ENCODE peak calls at places on chromosomes 4 and X, in six cellular contexts. K, S, P, W, J and T are unnamed samples.

GRCh38 chr4:81606796-81607550 is 135.3 kb upstream of the RASGEF1B start:
- DNase-seq in K (peak), S (no peak), P (no peak), W (no peak), J (no peak), T (peak)

GRCh38 chrX:41333744-41333993 is 293 bp upstream of the DDX3X start:
- DNase-seq in K (peak), S (peak), P (no peak), W (peak), J (no peak), T (no peak)

GRCh38 chrX:39874202-39874816 is 223.4 kb downstream of the BCOR start:
- DNase-seq in K (no peak), S (no peak), P (no peak), W (no peak), J (no peak), T (no peak)

GRCh38 chrX:74450803-74451449 is 29.6 kb downstream of the SLC16A2 start:
- DNase-seq in K (peak), S (peak), P (no peak), W (peak), J (no peak), T (peak)

GRCh38 chrX:50827996-50828395 is 14.0 kb upstream of the SHROOM4 start:
- DNase-seq in K (peak), S (no peak), P (no peak), W (no peak), J (no peak), T (no peak)

GRCh38 chr4:166501941-166502382 is 628.9 kb downstream of the TLL1 start:
- DNase-seq in K (no peak), S (no peak), P (no peak), W (no peak), J (peak), T (no peak)

GRCh38 chr4:25425361-25425760 is 48.3 kb downstream of the ANAPC4 start:
- DNase-seq in K (no peak), S (no peak), P (no peak), W (no peak), J (no peak), T (no peak)

GRCh38 chrX:13101439-13102139 is 57.2 kb upstream of the FAM9C start:
- DNase-seq in K (peak), S (peak), P (peak), W (no peak), J (no peak), T (peak)

GRCh38 chrX:1667566-1667965 is 52.7 kb downstream of the ASMT start:
- DNase-seq in K (no peak), S (no peak), P (no peak), W (no peak), J (no peak), T (no peak)

GRCh38 chr4:112847045-112847444 is 202.4 kb upstream of the ANK2 start:
- DNase-seq in K (no peak), S (no peak), P (no peak), W (no peak), J (no peak), T (no peak)

GRCh38 chr4:2436301-2436700 is 17.5 kb downstream of the CFAP99 start:
- DNase-seq in K (no peak), S (no peak), P (no peak), W (no peak), J (no peak), T (no peak)
- TF ChIP-seq CTCF in K (peak), S (peak), P (no peak), W (no peak), J (peak), T (no peak)

GRCh38 chr4:54433686-54434085 is 204.6 kb downstream of the PDGFRA start:
- DNase-seq in K (peak), S (no peak), P (no peak), W (no peak), J (no peak), T (no peak)
- TF ChIP-seq CTCF in K (peak), S (peak), P (no peak), W (no peak), J (peak), T (peak)

DNA sequence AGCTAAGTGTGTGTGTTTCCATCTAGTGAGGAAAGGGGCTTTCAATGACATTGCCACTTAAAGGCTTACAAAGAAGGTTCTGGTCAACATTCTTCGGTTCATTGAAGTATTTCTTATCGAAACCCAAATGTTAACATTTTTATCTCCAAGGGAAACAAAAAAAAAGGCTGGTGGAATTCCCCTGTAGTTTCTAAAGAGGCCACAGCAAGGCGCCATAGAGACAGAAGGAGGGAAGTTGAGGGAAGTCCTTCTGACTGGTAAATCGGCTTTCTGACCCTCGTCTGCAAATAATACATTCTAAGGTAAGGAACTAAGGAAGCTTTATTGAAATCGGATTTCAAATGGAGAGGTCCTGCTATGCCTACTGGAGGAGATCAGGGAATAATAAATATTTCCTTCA is 1.7 kb upstream of the ZFP42 start:
- DNase-seq in K (no peak), S (no peak), P (no peak), W (no peak), J (no peak), T (no peak)
- TF ChIP-seq CTCF in K (peak), S (peak), P (no peak), W (no peak), J (peak), T (no peak)

DNA sequence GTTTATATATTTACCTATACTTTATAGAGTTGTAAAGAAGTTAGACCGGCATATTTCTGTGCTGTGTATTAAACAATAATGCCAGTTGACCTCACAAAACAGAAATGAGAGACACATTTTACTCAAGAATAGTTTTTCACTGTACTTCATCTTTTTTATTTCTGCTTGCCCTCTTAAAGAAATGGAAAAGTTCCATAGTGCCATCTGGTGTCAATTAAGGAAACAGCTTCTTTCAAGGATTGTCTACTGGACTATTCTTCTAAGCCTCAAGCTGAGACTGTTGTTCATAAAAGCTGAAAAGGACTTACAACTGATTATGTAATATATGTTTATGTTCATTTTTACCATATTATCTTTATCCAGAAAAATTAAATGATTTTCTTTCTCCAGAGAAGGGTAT is 1523.8 kb downstream of the ARAP2 start:
- DNase-seq in K (peak), S (no peak), P (no peak), W (no peak), J (no peak), T (no peak)
- TF ChIP-seq CTCF in K (peak), S (peak), P (no peak), W (no peak), J (peak), T (no peak)

DNA sequence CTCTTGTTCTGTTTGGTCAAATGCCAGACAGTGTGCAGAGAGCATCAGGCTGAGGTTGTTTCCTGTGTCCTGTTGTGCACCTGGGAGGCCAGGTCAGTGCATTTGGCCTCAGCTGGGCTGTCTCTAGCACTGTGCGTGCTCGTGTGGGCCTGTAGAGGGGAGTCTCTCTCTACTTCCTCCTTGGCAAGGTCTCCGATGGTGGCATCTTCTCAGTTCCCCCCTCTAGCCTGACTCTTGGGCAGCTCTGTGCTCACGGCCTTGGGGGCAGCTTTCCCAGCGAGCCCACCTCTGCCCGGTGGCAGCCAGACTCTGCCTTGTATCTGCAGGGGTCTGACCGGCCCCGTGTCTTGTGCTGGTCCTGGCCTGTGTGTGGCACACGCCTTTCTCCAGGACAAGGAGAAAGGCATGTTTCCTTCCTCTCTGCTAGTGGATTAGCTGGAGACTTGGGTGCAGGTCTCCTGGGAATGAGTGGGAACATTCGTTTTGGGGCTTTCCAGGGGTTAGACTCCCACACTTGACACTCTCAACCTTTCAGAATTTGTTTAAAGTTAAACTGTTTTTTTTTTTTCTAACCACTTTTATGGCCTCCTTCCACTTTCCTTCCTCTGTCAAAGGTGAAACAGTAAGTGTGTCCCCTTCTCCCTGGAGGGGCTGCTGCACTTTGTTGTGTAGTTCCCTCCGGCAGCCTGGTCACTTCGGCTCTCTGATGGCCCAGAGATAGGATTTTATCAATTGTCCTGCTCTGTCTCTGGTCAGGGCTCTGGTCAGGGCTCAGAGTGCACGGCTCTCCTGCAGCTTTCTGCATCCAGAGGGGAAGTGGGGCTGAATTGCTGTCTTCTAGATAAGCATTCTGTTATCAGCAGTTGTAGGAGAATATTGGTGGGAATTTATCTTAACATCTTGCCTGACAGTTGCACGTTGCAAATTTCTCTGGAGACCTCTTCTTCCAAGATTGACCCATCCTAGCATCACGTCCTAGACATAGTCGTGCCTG is 62.5 kb downstream of the FAM193A start:
- DNase-seq in K (peak), S (no peak), P (peak), W (no peak), J (no peak), T (no peak)
- TF ChIP-seq CTCF in K (peak), S (no peak), P (peak), W (no peak), J (peak), T (peak)

GRCh38 chr4:95729596-95729995 is 110.3 kb upstream of the PDHA2 start:
- DNase-seq in K (no peak), S (no peak), P (no peak), W (no peak), J (no peak), T (no peak)

GRCh38 chr4:95732061-95732460 is 107.8 kb upstream of the PDHA2 start:
- DNase-seq in K (peak), S (peak), P (no peak), W (no peak), J (no peak), T (no peak)

DNA sequence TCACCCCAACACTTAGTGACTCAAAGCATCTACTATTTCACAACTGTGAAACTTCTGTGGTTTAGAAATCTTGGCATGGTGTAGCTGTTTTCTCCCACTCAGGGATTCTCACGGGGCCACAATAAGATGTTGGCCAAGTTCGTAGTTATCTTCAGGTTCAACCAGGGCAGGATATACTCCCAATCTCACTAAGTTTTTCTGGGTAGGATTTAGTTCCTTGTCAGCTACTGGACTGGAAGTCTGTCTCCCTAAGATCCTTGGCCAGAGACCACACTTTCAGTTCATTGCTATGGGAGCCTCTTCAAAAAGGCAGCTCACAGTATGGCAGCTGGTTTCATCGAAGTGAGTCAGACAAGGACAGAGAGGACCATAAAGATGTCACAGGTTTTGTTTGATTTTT is 111.7 kb upstream of the PDHA2 start:
- DNase-seq in K (peak), S (peak), P (no peak), W (no peak), J (no peak), T (no peak)
- TF ChIP-seq CTCF in K (no peak), S (no peak), P (no peak), W (no peak), J (no peak), T (no peak)

DNA sequence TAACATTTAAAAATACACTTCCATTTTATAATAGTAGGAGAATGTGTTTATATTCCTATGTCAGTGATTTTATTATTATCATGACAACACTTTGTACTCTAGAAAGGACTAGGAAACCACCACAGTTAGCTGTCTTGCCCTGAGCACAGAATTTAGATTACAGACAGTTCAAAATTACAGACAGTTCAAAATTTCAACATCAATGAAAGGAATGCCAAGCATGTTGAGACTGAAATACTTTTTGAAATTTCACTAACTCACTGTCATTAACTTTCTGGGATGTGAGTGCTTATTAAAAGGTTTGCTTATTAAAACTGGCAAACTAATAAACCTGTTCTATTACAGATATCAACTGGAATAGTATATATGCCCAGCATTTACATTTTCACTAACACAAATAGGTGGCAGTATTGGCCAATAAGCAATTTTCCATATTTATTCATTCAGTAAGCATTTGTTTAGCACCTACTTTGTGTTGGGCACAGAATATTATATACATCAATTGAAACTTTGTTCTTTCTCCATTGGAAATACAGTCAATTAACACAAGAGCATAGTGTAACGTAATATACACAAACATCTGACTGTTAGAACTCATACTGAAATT is 179.4 kb downstream of the FBXW7 start:
- DNase-seq in K (no peak), S (no peak), P (no peak), W (no peak), J (no peak), T (no peak)
- TF ChIP-seq CTCF in K (no peak), S (no peak), P (no peak), W (no peak), J (no peak), T (no peak)